ENCODE peak calls at places on chromosomes 3 and 15, in seven cellular contexts. One of them, this sample, is unnamed.
A peak's percentile ranks its signal among the peaks of the same experiment; 100 is the strongest.

GRCh38 chr3:143135150-143135549 is 15.6 kb downstream of the CHST2 start:
- DNase-seq in GM12865: peak; percentile 38
- DNase-seq in omental fat pad: no peak
- DNase-seq in epithelial cell of proximal tubule: no peak
- DNase-seq in ovary: no peak
- DNase-seq in astrocyte of the spinal cord: peak; percentile 95
- DNase-seq in GM23338: no peak
- DNase-seq in this sample: no peak

GRCh38 chr15:99452728-99453643 is 112.8 kb upstream of the MEF2A start:
- DNase-seq in astrocyte of the spinal cord: peak; percentile 62
- DNase-seq in omental fat pad: no peak
- DNase-seq in GM23338: no peak
- DNase-seq in ovary: peak; percentile 49
- DNase-seq in GM12865: peak; percentile 90
- DNase-seq in epithelial cell of proximal tubule: no peak
- DNase-seq in this sample: peak; percentile 17

GRCh38 chr15:71301958-71302621 is 186.8 kb downstream of the THSD4 start:
- DNase-seq in astrocyte of the spinal cord: no peak
- DNase-seq in omental fat pad: no peak
- DNase-seq in epithelial cell of proximal tubule: no peak
- DNase-seq in ovary: no peak
- DNase-seq in GM12865: no peak
- DNase-seq in GM23338: no peak
- DNase-seq in this sample: no peak

GRCh38 chr15:95916568-95916967 is 413.9 kb upstream of the NR2F2 start:
- DNase-seq in GM23338: no peak
- DNase-seq in GM12865: no peak
- DNase-seq in omental fat pad: no peak
- DNase-seq in epithelial cell of proximal tubule: no peak
- DNase-seq in ovary: no peak
- DNase-seq in astrocyte of the spinal cord: no peak
- DNase-seq in this sample: no peak

GRCh38 chr3:21174461-21174860 is 576.5 kb downstream of the ZNF385D start:
- DNase-seq in ovary: no peak
- DNase-seq in astrocyte of the spinal cord: peak; percentile 79
- DNase-seq in GM12865: no peak
- DNase-seq in GM23338: no peak
- DNase-seq in omental fat pad: no peak
- DNase-seq in epithelial cell of proximal tubule: no peak
- DNase-seq in this sample: no peak

GRCh38 chr3:45426161-45426560 is 37.8 kb downstream of the LARS2 start:
- DNase-seq in ovary: no peak
- DNase-seq in omental fat pad: no peak
- DNase-seq in astrocyte of the spinal cord: no peak
- DNase-seq in epithelial cell of proximal tubule: no peak
- DNase-seq in GM23338: peak; percentile 88
- DNase-seq in GM12865: no peak
- DNase-seq in this sample: no peak

GRCh38 chr15:62770752-62771151 is 271.8 kb upstream of the TPM1 start:
- DNase-seq in GM23338: no peak
- DNase-seq in epithelial cell of proximal tubule: no peak
- DNase-seq in GM12865: no peak
- DNase-seq in ovary: no peak
- DNase-seq in omental fat pad: no peak
- DNase-seq in astrocyte of the spinal cord: peak; percentile 91
- DNase-seq in this sample: no peak

GRCh38 chr3:146953523-146954125 is 348.5 kb upstream of the PLSCR5 start:
- DNase-seq in GM12865: no peak
- DNase-seq in GM23338: no peak
- DNase-seq in omental fat pad: no peak
- DNase-seq in epithelial cell of proximal tubule: peak; percentile 22
- DNase-seq in astrocyte of the spinal cord: peak; percentile 95
- DNase-seq in ovary: no peak
- DNase-seq in this sample: no peak

GRCh38 chr3:4533489-4534443 is 40.6 kb downstream of the ITPR1 start:
- DNase-seq in omental fat pad: no peak
- DNase-seq in GM12865: no peak
- DNase-seq in GM23338: peak; percentile 40
- DNase-seq in epithelial cell of proximal tubule: no peak
- DNase-seq in astrocyte of the spinal cord: no peak
- DNase-seq in ovary: no peak
- DNase-seq in this sample: no peak

GRCh38 chr3:107283948-107284347 is 93.3 kb upstream of the CCDC54 start:
- DNase-seq in omental fat pad: no peak
- DNase-seq in GM23338: peak; percentile 17
- DNase-seq in astrocyte of the spinal cord: no peak
- DNase-seq in epithelial cell of proximal tubule: no peak
- DNase-seq in GM12865: no peak
- DNase-seq in ovary: no peak
- DNase-seq in this sample: no peak

GRCh38 chr3:47324278-47324865 is 41.6 kb downstream of the KLHL18 start:
- DNase-seq in epithelial cell of proximal tubule: peak; percentile 43
- DNase-seq in ovary: peak; percentile 51
- DNase-seq in astrocyte of the spinal cord: peak; percentile 80
- DNase-seq in GM23338: peak; percentile 94
- DNase-seq in omental fat pad: no peak
- DNase-seq in GM12865: peak; percentile 69
- DNase-seq in this sample: peak; percentile 22

GRCh38 chr3:49296781-49297420 is 19.9 kb upstream of the C3orf62 start:
- DNase-seq in omental fat pad: no peak
- DNase-seq in GM23338: no peak
- DNase-seq in ovary: no peak
- DNase-seq in GM12865: peak; percentile 42
- DNase-seq in epithelial cell of proximal tubule: no peak
- DNase-seq in astrocyte of the spinal cord: peak; percentile 8
- DNase-seq in this sample: no peak

GRCh38 chr15:75508741-75509532 is 57.4 kb upstream of the SIN3A start:
- DNase-seq in astrocyte of the spinal cord: peak; percentile 67
- DNase-seq in GM23338: peak; percentile 57
- DNase-seq in ovary: no peak
- DNase-seq in epithelial cell of proximal tubule: no peak
- DNase-seq in omental fat pad: no peak
- DNase-seq in GM12865: peak; percentile 35
- DNase-seq in this sample: no peak

GRCh38 chr3:18422972-18423371 is 2.2 kb downstream of the SATB1 start:
- DNase-seq in GM23338: peak; percentile 16
- DNase-seq in astrocyte of the spinal cord: no peak
- DNase-seq in epithelial cell of proximal tubule: no peak
- DNase-seq in GM12865: no peak
- DNase-seq in ovary: no peak
- DNase-seq in omental fat pad: no peak
- DNase-seq in this sample: no peak

GRCh38 chr3:7144696-7145308 is 283.9 kb downstream of the GRM7 start:
- DNase-seq in ovary: no peak
- DNase-seq in omental fat pad: no peak
- DNase-seq in epithelial cell of proximal tubule: no peak
- DNase-seq in GM23338: peak; percentile 65
- DNase-seq in astrocyte of the spinal cord: no peak
- DNase-seq in GM12865: peak; percentile 60
- DNase-seq in this sample: no peak

GRCh38 chr3:155745795-155746550 is 1.1 kb upstream of the PLCH1 start:
- DNase-seq in GM23338: peak; percentile 91
- DNase-seq in GM12865: no peak
- DNase-seq in astrocyte of the spinal cord: peak; percentile 48
- DNase-seq in omental fat pad: no peak
- DNase-seq in epithelial cell of proximal tubule: no peak
- DNase-seq in ovary: no peak
- DNase-seq in this sample: no peak

GRCh38 chr3:58588030-58588614 is 10.9 kb upstream of the FAM107A start:
- DNase-seq in ovary: no peak
- DNase-seq in GM23338: peak; percentile 88
- DNase-seq in omental fat pad: no peak
- DNase-seq in epithelial cell of proximal tubule: no peak
- DNase-seq in GM12865: peak; percentile 5
- DNase-seq in astrocyte of the spinal cord: peak; percentile 39
- DNase-seq in this sample: no peak

GRCh38 chr3:113245775-113246174 is 34.4 kb downstream of the BOC start:
- DNase-seq in GM12865: no peak
- DNase-seq in GM23338: no peak
- DNase-seq in astrocyte of the spinal cord: peak; percentile 56
- DNase-seq in omental fat pad: no peak
- DNase-seq in ovary: no peak
- DNase-seq in epithelial cell of proximal tubule: no peak
- DNase-seq in this sample: no peak

GRCh38 chr15:28960979-28961378 is 75.2 kb downstream of the APBA2 start:
- DNase-seq in astrocyte of the spinal cord: peak; percentile 83
- DNase-seq in GM23338: no peak
- DNase-seq in ovary: no peak
- DNase-seq in GM12865: no peak
- DNase-seq in omental fat pad: no peak
- DNase-seq in epithelial cell of proximal tubule: no peak
- DNase-seq in this sample: no peak

GRCh38 chr15:92106691-92107090 is 253.2 kb downstream of the SLCO3A1 start:
- DNase-seq in omental fat pad: no peak
- DNase-seq in GM12865: no peak
- DNase-seq in GM23338: no peak
- DNase-seq in epithelial cell of proximal tubule: no peak
- DNase-seq in astrocyte of the spinal cord: no peak
- DNase-seq in ovary: no peak
- DNase-seq in this sample: no peak

GRCh38 chr15:69098688-69099087 is 61.7 kb upstream of the GLCE start:
- DNase-seq in GM12865: no peak
- DNase-seq in astrocyte of the spinal cord: no peak
- DNase-seq in GM23338: no peak
- DNase-seq in omental fat pad: no peak
- DNase-seq in epithelial cell of proximal tubule: no peak
- DNase-seq in ovary: no peak
- DNase-seq in this sample: no peak

GRCh38 chr3:191303596-191303995 is 25.6 kb upstream of the CCDC50 start:
- DNase-seq in omental fat pad: no peak
- DNase-seq in GM12865: no peak
- DNase-seq in epithelial cell of proximal tubule: no peak
- DNase-seq in GM23338: no peak
- DNase-seq in astrocyte of the spinal cord: no peak
- DNase-seq in ovary: no peak
- DNase-seq in this sample: no peak

DNA sequence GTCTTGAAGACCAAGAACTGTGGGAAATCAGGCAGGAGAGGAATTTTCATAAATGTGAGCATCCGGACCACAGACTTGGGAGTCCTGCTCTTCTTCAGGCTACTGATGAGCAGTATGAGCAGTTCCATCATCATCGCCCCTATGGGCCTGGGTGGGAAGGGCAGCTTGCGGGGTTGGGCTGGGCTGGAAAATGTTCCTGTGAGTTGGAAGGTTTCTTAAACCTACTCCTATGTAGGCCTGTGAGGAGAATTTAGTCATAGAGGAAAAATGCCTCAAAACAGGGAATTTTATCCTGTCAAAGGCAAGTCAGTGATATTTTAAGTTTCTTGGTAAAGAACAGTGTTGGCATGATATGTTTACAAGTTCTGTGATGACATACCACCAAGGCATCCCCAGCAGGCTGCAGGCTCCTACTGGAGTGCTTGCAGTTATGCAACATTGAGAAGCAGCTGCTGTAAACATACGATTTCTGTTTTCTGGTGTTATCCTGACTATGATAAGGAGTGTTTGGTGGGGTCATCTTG is 10.3 kb downstream of the MASP1 start:
- DNase-seq in ovary: no peak
- DNase-seq in astrocyte of the spinal cord: peak; percentile 27
- DNase-seq in GM12865: no peak
- DNase-seq in epithelial cell of proximal tubule: no peak
- DNase-seq in omental fat pad: no peak
- DNase-seq in GM23338: peak; percentile 50
- DNase-seq in this sample: no peak
- TF ChIP-seq CTCF in ovary: no peak
- TF ChIP-seq CTCF in astrocyte of the spinal cord: no peak
- TF ChIP-seq CTCF in GM12865: no peak
- TF ChIP-seq CTCF in epithelial cell of proximal tubule: no peak
- TF ChIP-seq CTCF in omental fat pad: no peak
- TF ChIP-seq CTCF in GM23338: no peak
- TF ChIP-seq CTCF in this sample: no peak

DNA sequence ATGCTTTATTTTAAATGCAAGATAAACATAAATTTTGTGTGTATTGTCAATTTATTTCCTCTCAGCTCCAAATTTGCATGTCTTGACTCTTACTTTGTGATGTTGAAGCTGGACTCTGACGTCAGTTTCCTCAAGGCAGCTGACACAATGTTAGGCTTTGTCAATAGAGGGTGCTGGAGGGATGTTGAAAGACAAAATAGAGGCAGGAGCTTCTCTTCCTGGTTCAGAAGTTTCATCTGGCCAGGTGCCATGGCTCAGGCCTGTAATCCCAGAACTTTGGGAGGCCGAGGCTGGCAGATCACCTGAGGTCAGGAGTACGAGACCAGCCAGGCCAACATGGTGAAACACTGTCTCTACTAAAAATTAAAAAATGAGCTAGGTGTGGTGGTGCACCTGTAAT is 408.6 kb downstream of the GBE1 start:
- DNase-seq in omental fat pad: no peak
- DNase-seq in ovary: no peak
- DNase-seq in astrocyte of the spinal cord: peak; percentile 2
- DNase-seq in epithelial cell of proximal tubule: peak; percentile 33
- DNase-seq in GM23338: peak; percentile 64
- DNase-seq in GM12865: peak; percentile 33
- DNase-seq in this sample: no peak
- TF ChIP-seq CTCF in omental fat pad: no peak
- TF ChIP-seq CTCF in ovary: no peak
- TF ChIP-seq CTCF in astrocyte of the spinal cord: no peak
- TF ChIP-seq CTCF in epithelial cell of proximal tubule: peak; percentile 54
- TF ChIP-seq CTCF in GM23338: peak; percentile 46
- TF ChIP-seq CTCF in GM12865: no peak
- TF ChIP-seq CTCF in this sample: no peak

GRCh38 chr3:66572938-66573710 is 72.3 kb upstream of the LRIG1 start:
- DNase-seq in omental fat pad: no peak
- DNase-seq in epithelial cell of proximal tubule: no peak
- DNase-seq in GM12865: peak; percentile 35
- DNase-seq in GM23338: peak; percentile 95
- DNase-seq in astrocyte of the spinal cord: no peak
- DNase-seq in ovary: no peak
- DNase-seq in this sample: no peak
- TF ChIP-seq CTCF in omental fat pad: no peak
- TF ChIP-seq CTCF in epithelial cell of proximal tubule: peak; percentile 54
- TF ChIP-seq CTCF in GM12865: peak; percentile 53
- TF ChIP-seq CTCF in GM23338: peak; percentile 85
- TF ChIP-seq CTCF in astrocyte of the spinal cord: peak; percentile 29
- TF ChIP-seq CTCF in ovary: no peak
- TF ChIP-seq CTCF in this sample: no peak

GRCh38 chr15:74374648-74375302 is 7.3 kb upstream of the CYP11A1 start:
- DNase-seq in omental fat pad: no peak
- DNase-seq in astrocyte of the spinal cord: no peak
- DNase-seq in GM12865: no peak
- DNase-seq in epithelial cell of proximal tubule: no peak
- DNase-seq in GM23338: peak; percentile 91
- DNase-seq in ovary: no peak
- DNase-seq in this sample: no peak

GRCh38 chr15:74375303-74375693 is 7.9 kb upstream of the CYP11A1 start:
- DNase-seq in omental fat pad: peak; percentile 91
- DNase-seq in epithelial cell of proximal tubule: no peak
- DNase-seq in ovary: peak; percentile 81
- DNase-seq in GM12865: peak; percentile 93
- DNase-seq in GM23338: peak; percentile 93
- DNase-seq in astrocyte of the spinal cord: peak; percentile 85
- DNase-seq in this sample: peak; percentile 71

GRCh38 chr15:74373056-74373650 is 5.7 kb upstream of the CYP11A1 start:
- DNase-seq in astrocyte of the spinal cord: no peak
- DNase-seq in omental fat pad: no peak
- DNase-seq in GM12865: no peak
- DNase-seq in GM23338: no peak
- DNase-seq in ovary: no peak
- DNase-seq in epithelial cell of proximal tubule: no peak
- DNase-seq in this sample: no peak

GRCh38 chr15:74376226-74376625 is 8.8 kb upstream of the CYP11A1 start:
- DNase-seq in astrocyte of the spinal cord: no peak
- DNase-seq in GM23338: no peak
- DNase-seq in ovary: no peak
- DNase-seq in omental fat pad: no peak
- DNase-seq in GM12865: no peak
- DNase-seq in epithelial cell of proximal tubule: no peak
- DNase-seq in this sample: no peak

GRCh38 chr15:74373731-74374647 is 6.5 kb upstream of the CYP11A1 start:
- DNase-seq in epithelial cell of proximal tubule: no peak
- DNase-seq in GM23338: peak; percentile 98
- DNase-seq in ovary: peak; percentile 95
- DNase-seq in astrocyte of the spinal cord: peak; percentile 82
- DNase-seq in omental fat pad: peak; percentile 85
- DNase-seq in GM12865: peak; percentile 96
- DNase-seq in this sample: peak; percentile 91
- TF ChIP-seq CTCF in epithelial cell of proximal tubule: peak; percentile 86
- TF ChIP-seq CTCF in GM23338: peak; percentile 86
- TF ChIP-seq CTCF in ovary: peak; percentile 73
- TF ChIP-seq CTCF in astrocyte of the spinal cord: peak; percentile 82
- TF ChIP-seq CTCF in omental fat pad: no peak
- TF ChIP-seq CTCF in GM12865: peak; percentile 87
- TF ChIP-seq CTCF in this sample: peak; percentile 94

This sample was measured in natural killer cell.